ENCODE peak calls at places on chromosomes 16 and 17, in five cellular contexts. V is GM12892, T is right lobe of liver, E is IMR-90, Z is adrenal gland. X is an unnamed sample.

GRCh38 chr17:67021718-67022450 is 22.5 kb upstream of the CACNG1 start:
- DNase-seq in V (no peak), T (no peak), E (no peak), Z (no peak), X (no peak)

GRCh38 chr17:34769049-34769448 is 189.7 kb downstream of the TMEM132E start:
- DNase-seq in V (no peak), T (no peak), E (no peak), Z (no peak), X (no peak)

GRCh38 chr17:42878924-42879595 is 21.5 kb upstream of the G6PC1 start:
- DNase-seq in V (no peak), T (no peak), E (no peak), Z (no peak), X (no peak)

GRCh38 chr16:17334096-17334495 is 136.7 kb downstream of the XYLT1 start:
- DNase-seq in V (no peak), T (no peak), E (peak; percentile 96), Z (peak; percentile 55), X (no peak)

GRCh38 chr17:2929881-2930533 is 133.4 kb downstream of the OR1D5 start:
- DNase-seq in V (peak; percentile 49), T (no peak), E (peak; percentile 39), Z (peak; percentile 31), X (no peak)

GRCh38 chr17:50583636-50584035 is 23.1 kb downstream of the CACNA1G start:
- DNase-seq in V (no peak), T (no peak), E (no peak), Z (no peak), X (no peak)

GRCh38 chr17:57537524-57538410 is 207.3 kb downstream of the CCDC182 start:
- DNase-seq in V (no peak), T (no peak), E (no peak), Z (no peak), X (no peak)

GRCh38 chr16:10897134-10897533 is 20.1 kb downstream of the CIITA start:
- DNase-seq in V (no peak), T (no peak), E (no peak), Z (no peak), X (no peak)

GRCh38 chr17:76684756-76685155 is 26.0 kb downstream of the MXRA7 start:
- DNase-seq in V (no peak), T (no peak), E (no peak), Z (no peak), X (no peak)

DNA sequence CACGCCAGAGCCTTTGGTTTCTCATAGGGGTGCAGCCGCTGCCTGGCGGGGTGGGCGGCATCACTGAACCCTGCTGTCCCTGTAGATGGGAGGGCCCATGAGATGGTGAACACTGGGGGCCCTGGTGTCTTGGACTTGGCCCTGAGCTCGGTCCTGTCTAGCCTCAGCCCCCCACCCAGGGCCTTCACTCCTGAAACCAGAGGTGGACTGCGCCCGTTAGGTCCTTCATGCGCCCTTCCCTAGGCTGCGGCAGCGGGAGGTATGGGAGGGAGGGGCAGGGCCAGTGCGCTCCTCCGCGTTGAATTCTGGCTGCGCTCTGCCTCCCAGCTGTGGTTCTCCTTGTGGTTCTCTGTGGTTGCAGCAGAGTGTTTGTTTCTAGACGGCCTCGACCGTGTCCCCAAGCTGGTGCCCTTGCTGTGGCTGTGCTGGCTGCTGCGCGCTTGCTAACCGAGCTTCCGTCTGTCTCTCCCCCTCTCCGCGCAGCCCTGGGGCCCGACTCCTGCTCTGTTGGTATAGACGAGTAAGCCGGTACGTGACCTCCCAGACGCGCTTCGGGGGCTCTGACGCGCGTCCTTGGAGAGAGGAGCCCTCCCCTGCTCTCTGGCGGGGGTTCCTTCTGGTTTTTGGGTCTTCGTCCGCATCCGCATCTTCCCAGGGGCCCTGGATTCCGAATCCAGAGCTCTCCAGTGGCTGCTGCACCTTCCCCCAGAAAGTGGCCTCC is 7.4 kb upstream of the NUDT16L1 start:
- DNase-seq in V (no peak), T (no peak), E (no peak), Z (no peak), X (no peak)
- TF ChIP-seq POLR2A in V (no peak), T (no peak), E (no peak), Z (no peak), X (no peak)

GRCh38 chr17:75500419-75501216 is 14.7 kb downstream of the CASKIN2 start:
- DNase-seq in V (no peak), T (no peak), E (no peak), Z (no peak), X (no peak)

GRCh38 chr17:75502746-75503329 is 12.5 kb downstream of the CASKIN2 start:
- DNase-seq in V (no peak), T (no peak), E (no peak), Z (no peak), X (no peak)

GRCh38 chr17:75502072-75502745 is 13.1 kb downstream of the CASKIN2 start:
- DNase-seq in V (no peak), T (no peak), E (no peak), Z (no peak), X (no peak)

GRCh38 chr17:75503337-75503950 is 11.9 kb downstream of the CASKIN2 start:
- DNase-seq in V (no peak), T (no peak), E (no peak), Z (no peak), X (no peak)

DNA sequence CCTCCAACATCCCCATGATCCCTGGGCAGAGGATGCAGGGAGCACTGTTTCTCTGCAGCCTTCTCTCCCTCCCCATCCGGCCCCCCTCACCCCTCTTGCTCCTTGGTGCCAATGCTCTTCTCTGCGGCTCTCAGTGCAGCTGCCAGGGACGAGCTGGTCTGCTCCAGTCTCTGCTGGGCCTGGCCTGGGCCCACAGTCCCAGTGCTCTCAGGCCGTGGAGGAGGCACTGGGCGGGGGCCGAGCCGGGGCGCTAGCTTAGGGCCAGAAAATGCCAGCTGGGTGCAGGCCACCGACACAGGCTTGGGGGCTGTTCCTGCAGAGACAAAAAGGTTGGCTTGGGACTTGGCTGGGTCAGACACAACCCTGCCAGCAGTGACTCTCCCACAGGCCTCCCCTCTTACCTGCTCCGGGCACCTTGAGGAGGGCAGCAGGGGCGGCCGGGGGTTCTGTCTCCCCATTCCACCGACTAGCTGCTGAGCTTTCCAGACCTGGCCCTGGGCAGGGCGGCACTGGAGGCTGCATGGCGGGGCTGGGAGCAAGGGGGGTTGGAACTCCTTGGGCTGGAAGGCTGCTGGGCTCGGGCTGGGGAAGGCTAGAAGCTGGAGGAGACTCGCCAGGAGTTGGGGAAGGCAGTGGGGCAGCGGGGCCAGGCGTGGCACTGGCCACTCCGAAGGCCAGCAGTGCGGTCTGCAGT is 13.8 kb downstream of the CASKIN2 start:
- DNase-seq in V (no peak), T (no peak), E (no peak), Z (no peak), X (no peak)
- TF ChIP-seq POLR2A in V (no peak), T (no peak), E (no peak), Z (no peak), X (no peak)

DNA sequence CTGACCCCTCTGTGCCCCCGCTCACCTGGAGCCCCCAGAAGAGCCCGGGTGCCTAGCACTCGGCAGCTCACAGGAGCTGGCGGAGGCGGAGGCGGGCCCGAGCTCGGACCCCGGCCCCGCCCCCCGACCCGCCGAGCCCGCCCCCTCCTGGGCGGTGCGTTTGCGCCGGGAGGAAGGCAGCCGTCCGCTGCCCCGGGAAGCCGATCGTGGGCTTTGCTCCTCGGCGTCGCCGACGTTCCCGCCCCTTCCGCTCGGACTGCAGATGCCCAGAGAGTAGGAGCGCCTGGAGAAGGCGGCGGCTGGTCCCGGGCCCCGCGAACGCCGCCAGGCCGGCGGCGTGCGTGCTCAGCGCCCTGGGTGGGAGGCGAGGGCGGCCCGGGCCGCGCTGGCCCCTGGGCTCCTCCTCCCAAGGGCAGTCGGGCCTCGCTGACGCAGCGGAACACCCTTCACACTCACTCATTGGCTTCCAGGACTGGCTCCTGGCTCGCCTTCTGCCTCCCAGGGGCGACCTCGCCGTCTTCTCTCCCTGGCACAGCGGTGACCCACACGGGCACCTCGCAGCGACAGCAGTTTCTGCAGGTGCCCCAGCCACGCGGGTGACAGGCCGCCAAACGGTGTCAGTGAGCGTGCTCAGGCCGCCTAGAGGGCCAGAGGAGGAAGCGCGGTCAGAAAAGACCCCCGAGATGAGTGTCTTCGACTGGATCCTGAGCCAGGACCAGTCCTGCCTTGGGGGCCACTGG is at the start of gene PLSCR3:
- DNase-seq in V (peak; percentile 97), T (peak; percentile 95), E (peak; percentile 84), Z (peak; percentile 91), X (peak; percentile 90)
- TF ChIP-seq POLR2A in V (peak; percentile 57), T (peak; percentile 90), E (peak; percentile 73), Z (peak; percentile 86), X (peak; percentile 88)

GRCh38 chr17:74865504-74866197 is 6.0 kb upstream of the GRIN2C start:
- DNase-seq in V (no peak), T (no peak), E (no peak), Z (no peak), X (no peak)
- TF ChIP-seq POLR2A in V (no peak), T (no peak), E (no peak), Z (no peak), X (no peak)